ENCODE peak calls at places on chromosomes 13 and 19, in nine cellular contexts. G, W, B, U, E, H, P, O and S are unnamed samples.

GRCh38 chr13:114112231-114112825 is 20.1 kb downstream of the RASA3 start:
- DNase-seq in G (peak; percentile 44), W (no peak), B (no peak), U (no peak), E (peak; percentile 80), H (no peak), P (no peak), O (no peak), S (no peak)

GRCh38 chr13:27027086-27027667 is 144.4 kb downstream of the USP12 start:
- DNase-seq in G (no peak), W (no peak), B (no peak), U (no peak), E (no peak), H (no peak), P (no peak), O (no peak), S (no peak)

GRCh38 chr13:33322474-33322827 is 36.9 kb upstream of the STARD13 start:
- DNase-seq in G (peak; percentile 60), W (peak; percentile 83), B (peak; percentile 67), U (peak; percentile 94), E (no peak), H (no peak), P (no peak), O (no peak), S (no peak)

GRCh38 chr19:13987101-13987890 is 18.8 kb downstream of the RFX1 start:
- DNase-seq in G (no peak), W (no peak), B (no peak), U (no peak), E (no peak), H (no peak), P (no peak), O (no peak), S (no peak)

GRCh38 chr19:2744113-2744512 is 4.3 kb upstream of the SLC39A3 start:
- DNase-seq in G (no peak), W (no peak), B (no peak), U (no peak), E (no peak), H (no peak), P (no peak), O (no peak), S (no peak)

GRCh38 chr19:47049307-47049700 is 880 bp upstream of the TMEM160 start:
- DNase-seq in G (no peak), W (no peak), B (peak; percentile 11), U (peak; percentile 53), E (peak; percentile 27), H (no peak), P (no peak), O (no peak), S (no peak)

GRCh38 chr13:96165840-96166239 is 75.9 kb downstream of the HS6ST3 start:
- DNase-seq in G (no peak), W (no peak), B (no peak), U (no peak), E (no peak), H (no peak), P (no peak), O (no peak), S (no peak)

GRCh38 chr19:6161271-6161850 is 25.9 kb downstream of the ACSBG2 start:
- DNase-seq in G (peak; percentile 51), W (peak; percentile 69), B (no peak), U (peak; percentile 3), E (peak; percentile 12), H (no peak), P (no peak), O (no peak), S (no peak)

GRCh38 chr13:94267581-94267980 is 211.9 kb downstream of the DCT start:
- DNase-seq in G (no peak), W (no peak), B (no peak), U (no peak), E (no peak), H (no peak), P (no peak), O (no peak), S (no peak)

GRCh38 chr19:40663712-40664692 is 26.4 kb downstream of the NUMBL start:
- DNase-seq in G (no peak), W (peak; percentile 82), B (peak; percentile 21), U (peak; percentile 30), E (no peak), H (no peak), P (peak; percentile 66), O (no peak), S (no peak)

GRCh38 chr13:110566201-110566600 is 4.7 kb upstream of the RAB20 start:
- DNase-seq in G (no peak), W (no peak), B (no peak), U (no peak), E (no peak), H (no peak), P (no peak), O (no peak), S (no peak)

GRCh38 chr19:18046066-18046718 is 38.2 kb downstream of the ARRDC2 start:
- DNase-seq in G (no peak), W (no peak), B (peak; percentile 59), U (peak; percentile 81), E (no peak), H (no peak), P (no peak), O (no peak), S (no peak)

GRCh38 chr19:41906271-41906670 is 22.0 kb downstream of the ERFL start:
- DNase-seq in G (no peak), W (no peak), B (no peak), U (no peak), E (no peak), H (no peak), P (no peak), O (no peak), S (no peak)

GRCh38 chr19:12938054-12938535 is 314 bp upstream of the CALR start:
- DNase-seq in G (peak; percentile 100), W (peak; percentile 100), B (peak; percentile 100), U (peak; percentile 100), E (peak; percentile 99), H (peak; percentile 99), P (peak; percentile 96), O (peak; percentile 96), S (peak; percentile 98)

GRCh38 chr13:104140557-104140956 is 1074.3 kb upstream of the SLC10A2 start:
- DNase-seq in G (no peak), W (no peak), B (peak; percentile 68), U (peak; percentile 53), E (no peak), H (no peak), P (no peak), O (no peak), S (no peak)

DNA sequence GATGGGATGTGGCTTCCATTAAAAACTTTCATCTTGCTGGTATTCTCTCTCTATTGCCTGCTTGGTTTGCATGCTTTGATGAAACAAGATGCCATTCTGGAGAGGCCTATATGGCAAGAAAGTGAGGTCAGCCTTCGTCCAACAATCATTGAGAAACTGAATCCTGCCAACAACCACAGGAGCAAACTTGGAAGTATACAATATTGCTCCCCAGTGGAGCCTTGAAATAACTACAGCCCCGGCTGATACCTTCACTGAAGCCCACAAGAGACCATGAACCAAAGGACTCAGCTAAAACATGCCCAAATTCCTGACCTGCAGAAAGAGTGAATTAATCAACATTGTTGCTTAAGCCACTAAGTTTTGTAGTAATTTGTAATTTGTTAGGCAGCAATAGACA is 82.5 kb upstream of the FGF14 start:
- DNase-seq in G (no peak), W (no peak), B (peak; percentile 1), U (peak; percentile 18), E (peak; percentile 41), H (no peak), P (no peak), O (no peak), S (no peak)
- TF ChIP-seq CTCF in G (no peak), W (no peak), B (peak; percentile 33), U (no peak), E (peak; percentile 46), H (no peak), P (no peak), O (no peak), S (peak; percentile 18)

GRCh38 chr19:8366121-8366581 is 2.2 kb downstream of the ANGPTL4 start:
- DNase-seq in G (no peak), W (no peak), B (no peak), U (no peak), E (no peak), H (no peak), P (no peak), O (no peak), S (no peak)

GRCh38 chr19:8361921-8362793 is 1.8 kb upstream of the ANGPTL4 start:
- DNase-seq in G (peak; percentile 94), W (peak; percentile 99), B (peak; percentile 98), U (peak; percentile 99), E (no peak), H (peak; percentile 94), P (peak; percentile 76), O (no peak), S (no peak)

GRCh38 chr19:8367327-8368001 is 3.5 kb downstream of the ANGPTL4 start:
- DNase-seq in G (peak; percentile 84), W (peak; percentile 96), B (peak; percentile 92), U (peak; percentile 97), E (peak; percentile 68), H (peak; percentile 71), P (no peak), O (no peak), S (peak; percentile 31)

GRCh38 chr19:8366961-8367326 is 3.0 kb downstream of the ANGPTL4 start:
- DNase-seq in G (peak; percentile 55), W (no peak), B (no peak), U (peak; percentile 59), E (no peak), H (no peak), P (no peak), O (no peak), S (no peak)

GRCh38 chr19:8363803-8364771 is at the start of gene ANGPTL4:
- DNase-seq in G (peak; percentile 83), W (no peak), B (peak; percentile 74), U (peak; percentile 89), E (peak; percentile 83), H (peak; percentile 53), P (peak; percentile 69), O (no peak), S (peak; percentile 64)
- TF ChIP-seq CTCF in G (peak; percentile 23), W (no peak), B (peak; percentile 50), U (peak; percentile 27), E (peak; percentile 31), H (peak; percentile 26), P (no peak), O (no peak), S (no peak)

DNA sequence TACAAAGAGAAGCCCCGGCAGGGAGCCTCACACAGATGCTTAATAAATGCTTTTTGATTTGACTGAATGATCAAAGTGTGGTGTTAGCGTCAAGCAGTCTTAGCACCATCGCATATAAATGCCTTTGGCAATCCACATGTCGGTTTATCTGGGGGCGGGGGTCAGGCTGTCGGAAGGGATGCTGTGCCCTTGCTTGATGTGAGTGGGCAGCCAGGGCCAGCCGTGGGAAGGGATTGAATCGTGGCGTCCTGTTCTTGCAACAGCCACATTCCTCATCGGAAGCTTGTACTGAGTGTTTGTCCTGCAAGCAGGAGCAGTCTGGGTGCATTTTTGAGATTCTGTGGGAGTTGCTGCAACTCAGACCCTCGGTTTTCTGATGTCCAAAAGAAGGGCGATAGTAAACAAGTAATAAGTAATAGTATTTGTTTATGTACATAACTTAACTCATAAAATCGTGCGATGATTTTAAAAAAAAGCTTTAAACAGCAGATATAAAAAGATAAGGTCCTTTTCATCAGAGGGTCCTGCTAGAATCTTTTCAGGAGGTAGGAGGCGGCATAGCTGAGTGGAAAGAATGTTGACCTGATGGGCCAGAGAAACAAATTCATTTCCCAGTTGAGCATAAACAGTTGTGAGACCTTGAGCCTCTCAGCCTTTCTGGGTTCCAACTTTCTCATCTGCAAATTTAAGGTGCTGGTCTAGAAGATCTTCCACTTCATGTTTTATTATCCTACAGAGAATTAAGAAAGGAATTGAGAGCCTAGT is 173.3 kb downstream of the LACC1 start:
- DNase-seq in G (no peak), W (peak; percentile 83), B (peak; percentile 79), U (peak; percentile 28), E (peak; percentile 54), H (peak; percentile 7), P (no peak), O (no peak), S (peak; percentile 18)
- TF ChIP-seq CTCF in G (no peak), W (no peak), B (peak; percentile 32), U (no peak), E (peak; percentile 23), H (no peak), P (no peak), O (no peak), S (no peak)

GRCh38 chr13:46666727-46667456 is 113.9 kb downstream of the LRCH1 start:
- DNase-seq in G (no peak), W (no peak), B (no peak), U (no peak), E (peak; percentile 63), H (no peak), P (no peak), O (no peak), S (peak; percentile 49)
- TF ChIP-seq CTCF in G (no peak), W (no peak), B (peak; percentile 28), U (no peak), E (peak; percentile 39), H (no peak), P (no peak), O (no peak), S (no peak)